ENCODE peak calls at places on chromosomes 2 and 18, in eight cellular contexts. O is A549, V is upper lobe of left lung, X is Peyer's patch, S is lung, H is breast epithelium, K is left lung, R is ovary. Y is an unnamed sample.
A peak's percentile ranks its signal among the peaks of the same experiment; 100 is the strongest.

GRCh38 chr2:201465524-201465971 is 14.0 kb downstream of the STRADB start:
- DNase-seq in O (no peak), V (no peak), X (peak; percentile 67), S (no peak), H (no peak), K (no peak), R (no peak), Y (no peak)

GRCh38 chr18:12246849-12247808 is 7.0 kb upstream of the CIDEA start:
- DNase-seq in O (peak; percentile 50), V (no peak), X (no peak), S (no peak), H (no peak), K (peak; percentile 54), R (no peak), Y (no peak)

GRCh38 chr2:99850076-99850710 is 292.2 kb downstream of the AFF3 start:
- DNase-seq in O (peak; percentile 4), V (no peak), X (no peak), S (no peak), H (no peak), K (no peak), R (no peak), Y (no peak)

GRCh38 chr2:186940463-186940862 is 91.5 kb upstream of the ZSWIM2 start:
- DNase-seq in O (no peak), V (no peak), X (no peak), S (no peak), H (no peak), K (no peak), R (no peak), Y (no peak)

GRCh38 chr2:240325006-240325653 is 110.3 kb upstream of the GPC1 start:
- DNase-seq in O (no peak), V (peak; percentile 15), X (no peak), S (no peak), H (no peak), K (peak; percentile 60), R (no peak), Y (no peak)

GRCh38 chr18:30696201-30696600 is 346.3 kb downstream of the DSC3 start:
- DNase-seq in O (no peak), V (no peak), X (no peak), S (no peak), H (no peak), K (peak; percentile 48), R (no peak), Y (no peak)

GRCh38 chr2:39484620-39485495 is 47.8 kb upstream of the MAP4K3 start:
- DNase-seq in O (no peak), V (no peak), X (no peak), S (no peak), H (no peak), K (no peak), R (no peak), Y (no peak)

GRCh38 chr2:153404792-153405191 is 73.8 kb downstream of the RPRM start:
- DNase-seq in O (no peak), V (no peak), X (no peak), S (no peak), H (no peak), K (no peak), R (no peak), Y (no peak)

DNA sequence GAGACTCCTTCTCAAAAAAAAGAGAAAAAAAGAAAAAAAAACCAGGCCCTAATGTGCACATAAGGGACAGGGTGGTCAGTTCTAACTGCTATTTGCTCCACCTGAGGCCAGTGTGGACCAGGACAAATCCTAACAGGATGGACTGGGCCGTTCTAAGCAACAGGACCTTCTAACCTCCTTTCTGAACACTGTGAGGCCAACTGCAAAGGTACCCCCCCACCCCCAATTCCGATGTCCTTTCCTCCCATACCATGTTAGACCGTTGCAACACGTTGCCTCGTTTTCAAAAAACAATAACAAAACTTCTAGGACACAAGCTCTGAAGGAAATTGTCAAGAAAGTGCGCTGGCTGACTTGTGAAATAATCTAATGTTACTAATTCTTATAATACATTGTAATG is 1.2 kb downstream of the THAP4 start:
- DNase-seq in O (no peak), V (no peak), X (no peak), S (no peak), H (no peak), K (no peak), R (no peak), Y (no peak)
- H3K4me3 ChIP-seq in O (peak overlapping the region; percentile 88), V (peak overlapping the region; percentile 83), X (peak overlapping the region; percentile 99), S (no peak overlapping the region), H (peak overlapping the region; percentile 97), K (peak overlapping the region; percentile 71), R (peak overlapping the region; percentile 83), Y (peak overlapping the region; percentile 82)

GRCh38 chr2:152354909-152355308 is 19.9 kb downstream of the FMNL2 start:
- DNase-seq in O (no peak), V (no peak), X (no peak), S (no peak), H (no peak), K (no peak), R (no peak), Y (no peak)
- H3K27ac ChIP-seq in O (peak overlapping the region; percentile 69), V (no peak overlapping the region), X (no peak overlapping the region), S (no peak overlapping the region), H (no peak overlapping the region), K (peak overlapping the region; percentile 24), R (no peak overlapping the region), Y (no peak overlapping the region)

GRCh38 chr2:9229470-9229820 is 22.8 kb downstream of the ASAP2 start:
- DNase-seq in O (no peak), V (no peak), X (no peak), S (no peak), H (no peak), K (peak; percentile 31), R (no peak), Y (no peak)
- H3K9me3 ChIP-seq in O (no peaks in the 10 kb centered on the region), V (no peaks in the 10 kb centered on the region), X (no peaks in the 10 kb centered on the region), S (no peaks in the 10 kb centered on the region), H (no peaks in the 10 kb centered on the region), K (no peaks in the 10 kb centered on the region), R (no peaks in the 10 kb centered on the region), Y (no peaks in the 10 kb centered on the region)

GRCh38 chr18:57621252-57621607 is 406 bp downstream of the NARS1 start:
- DNase-seq in O (no peak), V (no peak), X (no peak), S (peak; percentile 33), H (no peak), K (no peak), R (no peak), Y (no peak)

GRCh38 chr18:57624988-57625387 is 3.4 kb upstream of the NARS1 start:
- DNase-seq in O (peak; percentile 19), V (no peak), X (no peak), S (no peak), H (no peak), K (no peak), R (no peak), Y (no peak)

GRCh38 chr18:57619881-57620280 is 1.8 kb downstream of the NARS1 start:
- DNase-seq in O (no peak), V (no peak), X (no peak), S (no peak), H (no peak), K (no peak), R (no peak), Y (no peak)
- H3K4me3 ChIP-seq in O (peak overlapping the region; percentile 69), V (no peak overlapping the region), X (no peak overlapping the region), S (no peak overlapping the region), H (no peak overlapping the region), K (no peak overlapping the region), R (no peak overlapping the region), Y (no peak overlapping the region)

GRCh38 chr2:235609321-235609720 is 115.5 kb downstream of the AGAP1 start:
- DNase-seq in O (no peak), V (no peak), X (no peak), S (no peak), H (no peak), K (no peak), R (no peak), Y (no peak)
- H3K27ac ChIP-seq in O (no peak overlapping the region), V (no peak overlapping the region), X (no peak overlapping the region), S (no peak overlapping the region), H (no peak overlapping the region), K (no peak overlapping the region), R (no peak overlapping the region), Y (peak overlapping the region; percentile 73)

DNA sequence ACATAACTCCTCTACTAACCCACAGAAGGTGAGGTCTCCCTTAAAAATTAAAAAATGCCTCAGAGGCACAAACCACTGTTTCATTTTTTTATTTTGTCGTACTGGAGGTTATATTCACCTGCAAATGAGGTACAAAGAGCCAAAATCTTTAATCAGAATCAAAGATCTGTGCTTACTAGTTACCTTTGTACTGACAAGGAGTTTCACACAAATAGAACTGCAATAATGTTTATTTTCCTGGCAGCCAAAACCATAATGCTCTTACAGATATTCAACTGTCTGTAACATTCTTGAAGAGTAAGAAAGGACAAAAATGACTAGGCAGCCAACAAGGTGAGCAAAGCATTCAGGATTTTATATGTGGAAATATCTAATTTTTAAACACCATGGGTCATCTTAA is 105.1 kb upstream of the NOL4 start:
- DNase-seq in O (no peak), V (no peak), X (no peak), S (no peak), H (no peak), K (no peak), R (no peak), Y (no peak)
- H3K9me3 ChIP-seq in O (no peaks in the 10 kb centered on the region), V (no peaks in the 10 kb centered on the region), X (no peaks in the 10 kb centered on the region), S (no peaks in the 10 kb centered on the region), H (no peaks in the 10 kb centered on the region), K (peaks cover 10% of the 10 kb centered on the region), R (no peaks in the 10 kb centered on the region), Y (no peaks in the 10 kb centered on the region)

GRCh38 chr2:130756041-130756720 is 841 bp downstream of the AMER3 start:
- DNase-seq in O (no peak), V (no peak), X (no peak), S (no peak), H (no peak), K (peak; percentile 78), R (no peak), Y (no peak)
- H3K4me3 ChIP-seq in O (peak overlapping the region; percentile 41), V (peak overlapping the region; percentile 34), X (peak overlapping the region; percentile 34), S (peak overlapping the region; percentile 1), H (peak overlapping the region; percentile 46), K (no peak overlapping the region), R (no peak overlapping the region), Y (no peak overlapping the region)

DNA sequence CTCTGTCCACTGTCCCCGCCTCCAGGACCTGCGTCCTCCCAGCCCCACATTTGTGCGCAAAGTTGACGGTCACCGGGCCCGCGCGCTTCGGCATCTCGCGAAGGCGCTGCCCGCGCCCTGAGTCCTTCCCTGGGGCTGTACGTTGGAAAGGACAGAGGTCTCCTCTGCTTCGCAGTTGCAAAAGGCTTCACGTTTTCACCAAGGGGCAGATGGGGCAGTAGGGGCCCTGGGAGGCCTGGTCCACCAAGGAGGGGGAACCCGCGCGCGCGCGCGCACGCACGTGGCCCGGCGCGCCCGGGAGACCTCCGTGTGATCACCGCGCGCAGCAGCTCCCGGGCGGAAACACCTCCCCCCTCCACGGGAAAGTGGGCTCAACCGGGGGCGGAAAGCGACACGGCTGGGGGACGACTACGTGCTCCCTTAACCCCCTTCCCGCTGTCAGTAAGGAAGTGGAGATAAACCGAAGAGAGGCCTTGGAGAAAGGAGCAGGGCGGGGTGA is 21.9 kb downstream of the TEX44 start:
- DNase-seq in O (no peak), V (no peak), X (no peak), S (peak; percentile 42), H (no peak), K (peak; percentile 84), R (peak; percentile 79), Y (no peak)
- H3K27ac ChIP-seq in O (peak overlapping the region; percentile 95), V (peak overlapping the region; percentile 96), X (peak overlapping the region; percentile 87), S (peak overlapping the region; percentile 99), H (peak overlapping the region; percentile 99), K (peak overlapping the region; percentile 92), R (peak overlapping the region; percentile 99), Y (peak overlapping the region; percentile 92)

DNA sequence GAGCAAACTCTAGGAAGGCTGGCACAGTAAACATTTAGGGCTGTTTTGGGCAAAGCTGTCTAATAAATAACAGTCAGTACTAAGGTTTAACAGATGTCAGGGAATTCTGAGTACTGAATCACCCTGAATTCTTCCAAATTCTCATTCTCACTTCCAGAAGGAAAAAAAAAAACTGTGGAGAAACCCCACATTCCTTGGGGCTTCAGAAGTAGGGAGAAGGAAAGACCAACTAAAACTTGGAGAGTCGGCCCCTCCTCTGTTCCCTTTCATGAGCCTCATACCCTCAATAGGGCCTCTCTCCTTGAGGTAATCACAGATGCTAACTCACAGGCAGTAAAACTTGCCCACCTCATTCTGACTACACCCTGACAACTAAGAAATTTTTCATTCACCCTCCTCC is 62.1 kb downstream of the CCDC148 start:
- DNase-seq in O (no peak), V (no peak), X (no peak), S (no peak), H (no peak), K (no peak), R (no peak), Y (no peak)
- H3K9me3 ChIP-seq in O (no peaks in the 10 kb centered on the region), V (no peaks in the 10 kb centered on the region), X (no peaks in the 10 kb centered on the region), S (no peaks in the 10 kb centered on the region), H (no peaks in the 10 kb centered on the region), K (no peaks in the 10 kb centered on the region), R (no peaks in the 10 kb centered on the region), Y (no peaks in the 10 kb centered on the region)

Y was measured in vagina.